ENCODE peak calls at places on chromosomes 2 and 18, in five cellular contexts. One of them, this sample, is unnamed.

GRCh38 chr2:10329584-10329879 is 26.8 kb downstream of the HPCAL1 start:
- DNase-seq in GM12878: no peak
- DNase-seq in H1: no peak
- DNase-seq in K562: no peak
- DNase-seq in GM23338: no peak
- DNase-seq in this sample: peak; percentile 56

GRCh38 chr2:60873381-60873780 is 8.0 kb upstream of the REL start:
- DNase-seq in GM12878: peak; percentile 67
- DNase-seq in H1: no peak
- DNase-seq in GM23338: no peak
- DNase-seq in K562: no peak
- DNase-seq in this sample: no peak

GRCh38 chr2:75799859-75800258 is 89.1 kb upstream of the GCFC2 start:
- DNase-seq in H1: no peak
- DNase-seq in GM12878: no peak
- DNase-seq in K562: no peak
- DNase-seq in GM23338: no peak
- DNase-seq in this sample: no peak

GRCh38 chr2:222819722-222820333 is 41.0 kb upstream of the ACSL3 start:
- DNase-seq in GM12878: no peak
- DNase-seq in K562: no peak
- DNase-seq in GM23338: no peak
- DNase-seq in H1: no peak
- DNase-seq in this sample: no peak

GRCh38 chr2:200172944-200173481 is 133.5 kb upstream of the SPATS2L start:
- DNase-seq in K562: no peak
- DNase-seq in GM23338: no peak
- DNase-seq in H1: no peak
- DNase-seq in GM12878: no peak
- DNase-seq in this sample: no peak

GRCh38 chr2:215921884-215922283 is 91.5 kb downstream of the MREG start:
- DNase-seq in H1: no peak
- DNase-seq in GM12878: no peak
- DNase-seq in GM23338: no peak
- DNase-seq in K562: no peak
- DNase-seq in this sample: peak; percentile 55

GRCh38 chr2:240339411-240340360 is 95.8 kb upstream of the GPC1 start:
- DNase-seq in GM23338: no peak
- DNase-seq in K562: no peak
- DNase-seq in H1: no peak
- DNase-seq in GM12878: no peak
- DNase-seq in this sample: no peak

GRCh38 chr2:54394392-54394791 is 61.7 kb upstream of the SPTBN1 start:
- DNase-seq in GM23338: no peak
- DNase-seq in H1: no peak
- DNase-seq in GM12878: peak; percentile 17
- DNase-seq in K562: no peak
- DNase-seq in this sample: no peak

GRCh38 chr18:58993260-58993659 is 128.6 kb downstream of the ZNF532 start:
- DNase-seq in GM23338: no peak
- DNase-seq in GM12878: no peak
- DNase-seq in K562: no peak
- DNase-seq in H1: no peak
- DNase-seq in this sample: no peak

GRCh38 chr2:233974530-233975071 is 57.4 kb downstream of the TRPM8 start:
- DNase-seq in H1: no peak
- DNase-seq in GM12878: no peak
- DNase-seq in K562: no peak
- DNase-seq in GM23338: no peak
- DNase-seq in this sample: peak; percentile 76

GRCh38 chr18:47260924-47261701 is 9.7 kb upstream of the SKOR2 start:
- DNase-seq in GM12878: no peak
- DNase-seq in GM23338: peak; percentile 73
- DNase-seq in H1: peak; percentile 88
- DNase-seq in K562: no peak
- DNase-seq in this sample: no peak

GRCh38 chr2:9844581-9844980 is 1.3 kb downstream of the TAF1B start:
- DNase-seq in K562: no peak
- DNase-seq in GM23338: no peak
- DNase-seq in H1: no peak
- DNase-seq in GM12878: peak; percentile 51
- DNase-seq in this sample: no peak

GRCh38 chr2:216535454-216535995 is 36.9 kb downstream of the RPL37A start:
- DNase-seq in GM12878: no peak
- DNase-seq in K562: no peak
- DNase-seq in H1: no peak
- DNase-seq in GM23338: no peak
- DNase-seq in this sample: peak; percentile 52

GRCh38 chr2:19860022-19860421 is 41.8 kb downstream of the TTC32 start:
- DNase-seq in K562: no peak
- DNase-seq in H1: no peak
- DNase-seq in GM23338: no peak
- DNase-seq in GM12878: no peak
- DNase-seq in this sample: no peak

GRCh38 chr2:75896779-75897366 is 186.2 kb upstream of the GCFC2 start:
- DNase-seq in H1: no peak
- DNase-seq in GM23338: peak; percentile 89
- DNase-seq in GM12878: no peak
- DNase-seq in K562: no peak
- DNase-seq in this sample: peak; percentile 60

GRCh38 chr2:181399046-181399445 is 58.1 kb upstream of the ITGA4 start:
- DNase-seq in K562: no peak
- DNase-seq in GM12878: no peak
- DNase-seq in H1: no peak
- DNase-seq in GM23338: no peak
- DNase-seq in this sample: no peak

GRCh38 chr2:47357475-47357874 is 45.5 kb upstream of the MSH2 start:
- DNase-seq in GM12878: no peak
- DNase-seq in K562: peak; percentile 39
- DNase-seq in H1: no peak
- DNase-seq in GM23338: no peak
- DNase-seq in this sample: peak; percentile 51

GRCh38 chr2:162123806-162124758 is 28.0 kb downstream of the GCG start:
- DNase-seq in GM23338: peak; percentile 70
- DNase-seq in GM12878: peak; percentile 9
- DNase-seq in H1: no peak
- DNase-seq in K562: peak; percentile 55
- DNase-seq in this sample: peak; percentile 69

GRCh38 chr2:181073896-181074295 is 93.5 kb downstream of the UBE2E3 start:
- DNase-seq in GM12878: no peak
- DNase-seq in K562: no peak
- DNase-seq in H1: no peak
- DNase-seq in GM23338: no peak
- DNase-seq in this sample: no peak

GRCh38 chr2:145771526-145771925 is 1251.6 kb upstream of the ZEB2 start:
- DNase-seq in H1: no peak
- DNase-seq in K562: no peak
- DNase-seq in GM23338: no peak
- DNase-seq in GM12878: no peak
- DNase-seq in this sample: no peak

GRCh38 chr2:1956520-1957289 is 212.4 kb upstream of the PXDN start:
- DNase-seq in K562: no peak
- DNase-seq in GM23338: no peak
- DNase-seq in GM12878: no peak
- DNase-seq in H1: no peak
- DNase-seq in this sample: no peak

GRCh38 chr2:58425368-58425767 is 184.2 kb upstream of the FANCL start:
- DNase-seq in GM23338: no peak
- DNase-seq in GM12878: no peak
- DNase-seq in H1: no peak
- DNase-seq in K562: no peak
- DNase-seq in this sample: no peak

GRCh38 chr2:220857371-220857770 is 714.7 kb downstream of the EPHA4 start:
- DNase-seq in K562: no peak
- DNase-seq in GM23338: peak; percentile 22
- DNase-seq in H1: no peak
- DNase-seq in GM12878: no peak
- DNase-seq in this sample: no peak

GRCh38 chr2:57902578-57902977 is 144.0 kb upstream of the VRK2 start:
- DNase-seq in GM23338: no peak
- DNase-seq in H1: no peak
- DNase-seq in GM12878: no peak
- DNase-seq in K562: no peak
- DNase-seq in this sample: no peak

GRCh38 chr2:241897231-241897916 is 27.8 kb downstream of the RTP5 start:
- DNase-seq in GM23338: no peak
- DNase-seq in GM12878: no peak
- DNase-seq in K562: no peak
- DNase-seq in H1: peak; percentile 39
- DNase-seq in this sample: no peak

GRCh38 chr2:132715554-132715953 is 45.5 kb upstream of the LYPD1 start:
- DNase-seq in GM12878: no peak
- DNase-seq in H1: no peak
- DNase-seq in K562: no peak
- DNase-seq in GM23338: no peak
- DNase-seq in this sample: no peak

GRCh38 chr18:26747131-26747475 is 118.4 kb downstream of the AQP4 start:
- DNase-seq in GM23338: no peak
- DNase-seq in K562: no peak
- DNase-seq in GM12878: no peak
- DNase-seq in H1: no peak
- DNase-seq in this sample: no peak

GRCh38 chr18:31255953-31256352 is 62.0 kb upstream of the DSG1 start:
- DNase-seq in K562: no peak
- DNase-seq in H1: no peak
- DNase-seq in GM23338: no peak
- DNase-seq in GM12878: no peak
- DNase-seq in this sample: no peak

GRCh38 chr2:100018794-100019193 is 123.6 kb downstream of the AFF3 start:
- DNase-seq in GM12878: no peak
- DNase-seq in H1: no peak
- DNase-seq in K562: no peak
- DNase-seq in GM23338: no peak
- DNase-seq in this sample: no peak

GRCh38 chr2:215811409-215812355 is 201.7 kb downstream of the MREG start:
- DNase-seq in H1: no peak
- DNase-seq in GM23338: no peak
- DNase-seq in GM12878: peak; percentile 90
- DNase-seq in K562: no peak
- DNase-seq in this sample: no peak

GRCh38 chr2:122863516-122863915 is 1108.1 kb downstream of the TSN start:
- DNase-seq in GM12878: peak; percentile 38
- DNase-seq in GM23338: no peak
- DNase-seq in H1: no peak
- DNase-seq in K562: no peak
- DNase-seq in this sample: no peak

GRCh38 chr2:232573042-232573441 is 22.6 kb downstream of the EIF4E2 start:
- DNase-seq in H1: no peak
- DNase-seq in GM23338: no peak
- DNase-seq in GM12878: no peak
- DNase-seq in K562: no peak
- DNase-seq in this sample: no peak

GRCh38 chr2:208358758-208359631 is 47.6 kb upstream of the PTH2R start:
- DNase-seq in GM23338: no peak
- DNase-seq in H1: no peak
- DNase-seq in GM12878: no peak
- DNase-seq in K562: no peak
- DNase-seq in this sample: no peak

GRCh38 chr18:78727877-78728276 is 251.7 kb upstream of the SALL3 start:
- DNase-seq in K562: no peak
- DNase-seq in GM23338: no peak
- DNase-seq in GM12878: no peak
- DNase-seq in H1: no peak
- DNase-seq in this sample: no peak

GRCh38 chr2:85475801-85476610 is 57.5 kb downstream of the SH2D6 start:
- DNase-seq in H1: no peak
- DNase-seq in GM23338: no peak
- DNase-seq in GM12878: no peak
- DNase-seq in K562: no peak
- DNase-seq in this sample: peak; percentile 74

DNA sequence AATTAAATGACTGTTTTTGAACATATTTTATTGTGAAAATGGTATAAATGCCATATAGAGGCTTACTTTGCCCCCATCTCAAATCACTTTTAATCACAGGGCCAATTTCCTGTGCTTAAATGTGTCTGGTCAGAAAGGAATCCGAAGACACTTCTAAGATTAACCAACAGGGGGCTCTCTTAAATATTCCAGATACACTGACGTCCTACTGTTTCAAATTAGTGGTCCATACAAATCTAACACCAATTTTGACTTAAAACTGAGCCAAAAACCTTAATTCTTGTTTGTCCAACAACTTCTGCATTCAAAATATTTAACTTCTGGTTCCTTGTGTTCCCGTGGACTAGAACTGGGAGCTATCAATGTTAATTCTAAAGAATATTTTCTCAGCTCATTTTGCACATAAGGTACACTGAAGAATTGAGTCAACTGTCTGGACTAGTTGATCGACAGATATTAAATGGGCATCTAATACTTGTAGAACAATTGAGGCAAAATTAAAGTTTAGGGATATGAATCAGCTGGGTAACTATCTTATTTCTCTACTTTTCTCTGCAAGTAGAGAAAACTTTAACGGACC is 557.5 kb downstream of the ARHGAP15 start:
- DNase-seq in GM12878: no peak
- DNase-seq in GM23338: peak; percentile 85
- DNase-seq in K562: peak; percentile 43
- DNase-seq in H1: no peak
- DNase-seq in this sample: peak; percentile 35
- TF ChIP-seq CREB1 in GM12878: no peak
- TF ChIP-seq CREB1 in GM23338: no peak
- TF ChIP-seq CREB1 in K562: no peak
- TF ChIP-seq CREB1 in H1: no peak
- TF ChIP-seq CREB1 in this sample: no peak

GRCh38 chr18:69261436-69261835 is 139.3 kb upstream of the DOK6 start:
- DNase-seq in K562: no peak
- DNase-seq in GM12878: no peak
- DNase-seq in GM23338: no peak
- DNase-seq in H1: no peak
- DNase-seq in this sample: no peak
- H3K79me2 ChIP-seq in K562: no peaks in the 10 kb centered on the region
- H3K79me2 ChIP-seq in GM12878: no peaks in the 10 kb centered on the region
- H3K79me2 ChIP-seq in GM23338: no peaks in the 10 kb centered on the region
- H3K79me2 ChIP-seq in H1: no peaks in the 10 kb centered on the region
- H3K79me2 ChIP-seq in this sample: no peaks in the 10 kb centered on the region

DNA sequence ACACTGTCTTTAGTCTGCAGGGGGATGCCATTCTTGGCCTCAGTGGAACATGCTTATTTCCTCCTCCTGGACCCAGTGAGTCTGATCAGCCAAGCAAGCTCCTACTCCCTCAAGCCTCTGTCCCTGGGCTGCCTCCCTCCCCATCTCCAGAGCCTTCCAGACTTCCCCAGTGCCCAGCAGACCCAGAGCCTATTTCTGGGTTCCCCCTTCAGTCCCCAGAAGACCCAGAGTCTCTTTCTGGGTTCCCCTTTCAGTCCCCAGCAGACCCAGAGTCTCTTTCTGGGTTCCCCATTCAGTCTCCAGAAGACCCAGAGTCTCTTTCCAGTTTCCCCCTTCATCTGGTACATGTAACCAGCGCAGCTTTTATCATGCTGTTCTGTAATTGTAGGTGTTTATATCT is 17.0 kb upstream of the PKDCC start:
- DNase-seq in GM23338: no peak
- DNase-seq in K562: no peak
- DNase-seq in H1: no peak
- DNase-seq in GM12878: no peak
- DNase-seq in this sample: no peak
- TF ChIP-seq CREB1 in GM23338: no peak
- TF ChIP-seq CREB1 in K562: no peak
- TF ChIP-seq CREB1 in H1: no peak
- TF ChIP-seq CREB1 in GM12878: no peak
- TF ChIP-seq CREB1 in this sample: no peak

GRCh38 chr2:134145519-134145918 is 108.4 kb upstream of the MGAT5 start:
- DNase-seq in H1: no peak
- DNase-seq in GM12878: no peak
- DNase-seq in K562: no peak
- DNase-seq in GM23338: no peak
- DNase-seq in this sample: no peak
- H3K79me2 ChIP-seq in H1: no peaks in the 10 kb centered on the region
- H3K79me2 ChIP-seq in GM12878: peaks cover 79% of the 10 kb centered on the region
- H3K79me2 ChIP-seq in K562: no peaks in the 10 kb centered on the region
- H3K79me2 ChIP-seq in GM23338: peaks cover 80% of the 10 kb centered on the region
- H3K79me2 ChIP-seq in this sample: peaks cover 52% of the 10 kb centered on the region